ENCODE peak calls at places on chromosomes 12 and 14, in five cellular contexts. One of them, this sample, is unnamed.

GRCh38 chr12:92735131-92735721 is 32.4 kb downstream of the PLEKHG7 start:
- DNase-seq in pulmonary artery endothelial cell: peak
- DNase-seq in SHP77: no peak
- DNase-seq in mucosa of gallbladder: peak
- DNase-seq in hippocampal formation: no peak
- DNase-seq in this sample: no peak

GRCh38 chr12:57237952-57238853 is 8.7 kb downstream of the SHMT2 start:
- DNase-seq in pulmonary artery endothelial cell: no peak
- DNase-seq in SHP77: peak
- DNase-seq in mucosa of gallbladder: no peak
- DNase-seq in hippocampal formation: no peak
- DNase-seq in this sample: no peak

GRCh38 chr14:31206536-31207286 is 882 bp downstream of the HECTD1 start:
- DNase-seq in pulmonary artery endothelial cell: no peak
- DNase-seq in SHP77: no peak
- DNase-seq in mucosa of gallbladder: peak
- DNase-seq in hippocampal formation: peak
- DNase-seq in this sample: peak

GRCh38 chr12:132210223-132211055 is 66.2 kb downstream of the NOC4L start:
- DNase-seq in pulmonary artery endothelial cell: no peak
- DNase-seq in SHP77: no peak
- DNase-seq in mucosa of gallbladder: no peak
- DNase-seq in hippocampal formation: no peak
- DNase-seq in this sample: no peak

GRCh38 chr14:56284641-56285040 is 166.4 kb downstream of the PELI2 start:
- DNase-seq in pulmonary artery endothelial cell: no peak
- DNase-seq in SHP77: no peak
- DNase-seq in mucosa of gallbladder: no peak
- DNase-seq in hippocampal formation: no peak
- DNase-seq in this sample: no peak

GRCh38 chr14:22599349-22599748 is 1.2 kb downstream of the ABHD4 start:
- DNase-seq in pulmonary artery endothelial cell: no peak
- DNase-seq in SHP77: no peak
- DNase-seq in mucosa of gallbladder: no peak
- DNase-seq in hippocampal formation: no peak
- DNase-seq in this sample: no peak

GRCh38 chr12:124463341-124463861 is 104.0 kb downstream of the NCOR2 start:
- DNase-seq in pulmonary artery endothelial cell: no peak
- DNase-seq in SHP77: no peak
- DNase-seq in mucosa of gallbladder: no peak
- DNase-seq in hippocampal formation: peak
- DNase-seq in this sample: no peak

GRCh38 chr14:23445773-23446172 is 10.3 kb upstream of the MYH7 start:
- DNase-seq in pulmonary artery endothelial cell: no peak
- DNase-seq in SHP77: no peak
- DNase-seq in mucosa of gallbladder: no peak
- DNase-seq in hippocampal formation: no peak
- DNase-seq in this sample: no peak

GRCh38 chr12:102851246-102851645 is 65.8 kb downstream of the PAH start:
- DNase-seq in pulmonary artery endothelial cell: no peak
- DNase-seq in SHP77: no peak
- DNase-seq in mucosa of gallbladder: no peak
- DNase-seq in hippocampal formation: no peak
- DNase-seq in this sample: no peak

GRCh38 chr14:78933948-78934524 is 763.9 kb downstream of the NRXN3 start:
- DNase-seq in pulmonary artery endothelial cell: no peak
- DNase-seq in SHP77: no peak
- DNase-seq in mucosa of gallbladder: no peak
- DNase-seq in hippocampal formation: no peak
- DNase-seq in this sample: peak

GRCh38 chr12:75986001-75986739 is 45.4 kb downstream of the PHLDA1 start:
- DNase-seq in pulmonary artery endothelial cell: no peak
- DNase-seq in SHP77: no peak
- DNase-seq in mucosa of gallbladder: no peak
- DNase-seq in hippocampal formation: no peak
- DNase-seq in this sample: no peak

GRCh38 chr12:32603071-32603470 is 76.0 kb upstream of the DNM1L start:
- DNase-seq in pulmonary artery endothelial cell: no peak
- DNase-seq in SHP77: no peak
- DNase-seq in mucosa of gallbladder: no peak
- DNase-seq in hippocampal formation: no peak
- DNase-seq in this sample: no peak

GRCh38 chr12:42086021-42086420 is 58.7 kb downstream of the GXYLT1 start:
- DNase-seq in pulmonary artery endothelial cell: no peak
- DNase-seq in SHP77: no peak
- DNase-seq in mucosa of gallbladder: no peak
- DNase-seq in hippocampal formation: no peak
- DNase-seq in this sample: no peak

GRCh38 chr12:38116968-38117367 is 199.6 kb upstream of the ALG10B start:
- DNase-seq in pulmonary artery endothelial cell: no peak
- DNase-seq in SHP77: no peak
- DNase-seq in mucosa of gallbladder: no peak
- DNase-seq in hippocampal formation: no peak
- DNase-seq in this sample: peak

GRCh38 chr14:104520620-104521410 is 58.7 kb upstream of the C14orf180 start:
- DNase-seq in pulmonary artery endothelial cell: no peak
- DNase-seq in SHP77: no peak
- DNase-seq in mucosa of gallbladder: no peak
- DNase-seq in hippocampal formation: no peak
- DNase-seq in this sample: no peak

GRCh38 chr14:74840603-74841030 is 35.3 kb downstream of the PROX2 start:
- DNase-seq in pulmonary artery endothelial cell: no peak
- DNase-seq in SHP77: no peak
- DNase-seq in mucosa of gallbladder: no peak
- DNase-seq in hippocampal formation: no peak
- DNase-seq in this sample: peak

GRCh38 chr12:69123909-69124638 is 115.3 kb upstream of the CPSF6 start:
- DNase-seq in pulmonary artery endothelial cell: no peak
- DNase-seq in SHP77: no peak
- DNase-seq in mucosa of gallbladder: no peak
- DNase-seq in hippocampal formation: no peak
- DNase-seq in this sample: no peak

GRCh38 chr12:24838531-24838950 is 110.4 kb downstream of the BCAT1 start:
- DNase-seq in pulmonary artery endothelial cell: no peak
- DNase-seq in SHP77: no peak
- DNase-seq in mucosa of gallbladder: peak
- DNase-seq in hippocampal formation: no peak
- DNase-seq in this sample: peak

GRCh38 chr12:47757360-47757839 is 1.3 kb downstream of the RAPGEF3 start:
- DNase-seq in pulmonary artery endothelial cell: no peak
- DNase-seq in SHP77: no peak
- DNase-seq in mucosa of gallbladder: no peak
- DNase-seq in hippocampal formation: peak
- DNase-seq in this sample: no peak

GRCh38 chr12:100213016-100213891 is 12.6 kb downstream of the ACTR6 start:
- DNase-seq in pulmonary artery endothelial cell: no peak
- DNase-seq in SHP77: no peak
- DNase-seq in mucosa of gallbladder: no peak
- DNase-seq in hippocampal formation: no peak
- DNase-seq in this sample: no peak

GRCh38 chr14:32896979-32897723 is 41.5 kb upstream of the NPAS3 start:
- DNase-seq in pulmonary artery endothelial cell: no peak
- DNase-seq in SHP77: peak
- DNase-seq in mucosa of gallbladder: no peak
- DNase-seq in hippocampal formation: peak
- DNase-seq in this sample: peak

GRCh38 chr14:79161576-79161975 is 991.4 kb downstream of the NRXN3 start:
- DNase-seq in pulmonary artery endothelial cell: no peak
- DNase-seq in SHP77: no peak
- DNase-seq in mucosa of gallbladder: peak
- DNase-seq in hippocampal formation: no peak
- DNase-seq in this sample: no peak

GRCh38 chr14:37063467-37064240 is 108.8 kb downstream of the SLC25A21 start:
- DNase-seq in pulmonary artery endothelial cell: no peak
- DNase-seq in SHP77: no peak
- DNase-seq in mucosa of gallbladder: no peak
- DNase-seq in hippocampal formation: no peak
- DNase-seq in this sample: no peak

GRCh38 chr12:21704847-21705246 is 47.2 kb upstream of the LDHB start:
- DNase-seq in pulmonary artery endothelial cell: no peak
- DNase-seq in SHP77: no peak
- DNase-seq in mucosa of gallbladder: no peak
- DNase-seq in hippocampal formation: no peak
- DNase-seq in this sample: no peak

GRCh38 chr14:100294963-100295330 is 11.3 kb downstream of the SLC25A29 start:
- DNase-seq in pulmonary artery endothelial cell: no peak
- DNase-seq in SHP77: no peak
- DNase-seq in mucosa of gallbladder: no peak
- DNase-seq in hippocampal formation: no peak
- DNase-seq in this sample: no peak

GRCh38 chr12:41663487-41664258 is 475.6 kb downstream of the PDZRN4 start:
- DNase-seq in pulmonary artery endothelial cell: no peak
- DNase-seq in SHP77: no peak
- DNase-seq in mucosa of gallbladder: no peak
- DNase-seq in hippocampal formation: no peak
- DNase-seq in this sample: peak

GRCh38 chr12:6438345-6438744 is 6.4 kb upstream of the CD27 start:
- DNase-seq in pulmonary artery endothelial cell: no peak
- DNase-seq in SHP77: no peak
- DNase-seq in mucosa of gallbladder: no peak
- DNase-seq in hippocampal formation: no peak
- DNase-seq in this sample: no peak

GRCh38 chr12:122226366-122227222 is 742 bp upstream of the DIABLO start:
- DNase-seq in pulmonary artery endothelial cell: no peak
- DNase-seq in SHP77: no peak
- DNase-seq in mucosa of gallbladder: no peak
- DNase-seq in hippocampal formation: no peak
- DNase-seq in this sample: no peak

GRCh38 chr14:101068293-101068957 is 164.9 kb upstream of the RTL1 start:
- DNase-seq in pulmonary artery endothelial cell: no peak
- DNase-seq in SHP77: no peak
- DNase-seq in mucosa of gallbladder: no peak
- DNase-seq in hippocampal formation: no peak
- DNase-seq in this sample: no peak

GRCh38 chr12:77130193-77130592 is 64.8 kb upstream of the E2F7 start:
- DNase-seq in pulmonary artery endothelial cell: no peak
- DNase-seq in SHP77: peak
- DNase-seq in mucosa of gallbladder: no peak
- DNase-seq in hippocampal formation: no peak
- DNase-seq in this sample: no peak

GRCh38 chr14:59511916-59512530 is 27.7 kb downstream of the JKAMP start:
- DNase-seq in pulmonary artery endothelial cell: no peak
- DNase-seq in SHP77: no peak
- DNase-seq in mucosa of gallbladder: no peak
- DNase-seq in hippocampal formation: no peak
- DNase-seq in this sample: no peak

GRCh38 chr14:105299654-105300541 is 903 bp downstream of the BRF1 start:
- DNase-seq in pulmonary artery endothelial cell: no peak
- DNase-seq in SHP77: no peak
- DNase-seq in mucosa of gallbladder: no peak
- DNase-seq in hippocampal formation: no peak
- DNase-seq in this sample: no peak

GRCh38 chr12:66624806-66625205 is 54.1 kb downstream of the GRIP1 start:
- DNase-seq in pulmonary artery endothelial cell: no peak
- DNase-seq in SHP77: no peak
- DNase-seq in mucosa of gallbladder: no peak
- DNase-seq in hippocampal formation: no peak
- DNase-seq in this sample: no peak

GRCh38 chr14:89747146-89747545 is 207.4 kb downstream of the EFCAB11 start:
- DNase-seq in pulmonary artery endothelial cell: no peak
- DNase-seq in SHP77: no peak
- DNase-seq in mucosa of gallbladder: no peak
- DNase-seq in hippocampal formation: no peak
- DNase-seq in this sample: no peak

GRCh38 chr12:104290320-104290719 is 13.2 kb upstream of the EID3 start:
- DNase-seq in pulmonary artery endothelial cell: no peak
- DNase-seq in SHP77: no peak
- DNase-seq in mucosa of gallbladder: no peak
- DNase-seq in hippocampal formation: no peak
- DNase-seq in this sample: no peak

GRCh38 chr12:123393747-123394146 is 9.8 kb downstream of the KMT5A start:
- DNase-seq in pulmonary artery endothelial cell: no peak
- DNase-seq in SHP77: no peak
- DNase-seq in mucosa of gallbladder: no peak
- DNase-seq in hippocampal formation: no peak
- DNase-seq in this sample: no peak

GRCh38 chr14:49861581-49861922 is 9.0 kb upstream of the NEMF start:
- DNase-seq in pulmonary artery endothelial cell: peak
- DNase-seq in SHP77: peak
- DNase-seq in mucosa of gallbladder: peak
- DNase-seq in hippocampal formation: no peak
- DNase-seq in this sample: peak